ENCODE peak calls at places on chromosomes 4 and X, in seven cellular contexts. B is GM23338; F is T-helper 17 cell; Y is HepG2; O is CD8-positive, alpha-beta T cell; C is stimulated activated naive B cell treated with anti-CD40 and anti-IgM and Interleukin-4, amounts not matched to agents 10 μg/mL and 1 μg/mL and 100 μg/mL, for 72 hours; Z is activated CD8-positive, alpha-beta T cell treated with anti-CD3 and anti-CD28 coated beads for 36 hours. S is an unnamed sample.

GRCh38 chrX:118360429-118361125 is 14.7 kb downstream of the WDR44 start:
- ATAC-seq in C (no peak), O (no peak), B (peak), Y (no peak), Z (no peak), F (no peak), S (no peak)

GRCh38 chrX:41723821-41724220 is at the start of gene GPR82:
- ATAC-seq in B (no peak), Z (no peak), O (no peak), F (peak), C (peak), Y (no peak), S (peak)

GRCh38 chr4:179110356-179110755 is 1668.1 kb upstream of the AGA start:
- ATAC-seq in O (no peak), B (no peak), C (no peak), Z (no peak), Y (no peak), F (no peak), S (no peak)

GRCh38 chrX:103063918-103064434 is at the start of gene BEX1:
- ATAC-seq in F (peak), O (peak), Y (peak), B (peak), Z (peak), C (peak), S (no peak)

GRCh38 chr4:100014616-100015015 is 64.5 kb upstream of the H2AZ1 start:
- ATAC-seq in B (no peak), F (no peak), O (no peak), C (no peak), Z (no peak), Y (no peak), S (no peak)

GRCh38 chrX:119045884-119046283 is 26.9 kb upstream of the CT47C1 start:
- ATAC-seq in F (no peak), Y (no peak), B (no peak), Z (no peak), C (no peak), O (no peak), S (no peak)

GRCh38 chrX:109261279-109261678 is 220.6 kb downstream of the GUCY2F start:
- ATAC-seq in B (no peak), O (no peak), Y (no peak), C (no peak), Z (no peak), F (no peak), S (no peak)

GRCh38 chr4:73417973-73418372 is 13.9 kb downstream of the ALB start:
- ATAC-seq in C (no peak), Z (no peak), B (no peak), Y (no peak), F (no peak), O (no peak), S (no peak)

GRCh38 chrX:19487520-19488200 is 27.6 kb downstream of the MAP3K15 start:
- ATAC-seq in B (no peak), O (no peak), C (no peak), Z (no peak), F (no peak), Y (no peak), S (no peak)

GRCh38 chr4:8352368-8353157 is 83.0 kb downstream of the HTRA3 start:
- ATAC-seq in O (no peak), C (no peak), B (peak), Z (no peak), Y (peak), F (no peak), S (no peak)

GRCh38 chrX:119481218-119481875 is 13.1 kb downstream of the SLC25A5 start:
- ATAC-seq in C (no peak), F (no peak), O (no peak), B (no peak), Y (peak), Z (no peak), S (peak)

S was measured in esophagus mucosa.